ENCODE peak calls at places on chromosome 20, in four cellular contexts. One of them, this sample, is unnamed.
A peak's percentile ranks its signal among the peaks of the same experiment; 100 is the strongest.

GRCh38 chr20:41956316-41957050 is 338.3 kb upstream of the CHD6 start:
- DNase-seq in uterus: no peak
- DNase-seq in mesenchymal stem cell: no peak
- DNase-seq in cardiac muscle cell: peak; percentile 23
- DNase-seq in this sample: no peak

GRCh38 chr20:16194961-16195360 is 378.3 kb downstream of the KIF16B start:
- DNase-seq in uterus: no peak
- DNase-seq in mesenchymal stem cell: no peak
- DNase-seq in cardiac muscle cell: no peak
- DNase-seq in this sample: no peak

GRCh38 chr20:51494241-51495110 is 48.0 kb downstream of the NFATC2 start:
- DNase-seq in uterus: peak; percentile 11
- DNase-seq in mesenchymal stem cell: no peak
- DNase-seq in cardiac muscle cell: no peak
- DNase-seq in this sample: no peak

GRCh38 chr20:61263938-61264337 is 11.9 kb downstream of the CDH4 start:
- DNase-seq in uterus: no peak
- DNase-seq in mesenchymal stem cell: no peak
- DNase-seq in cardiac muscle cell: no peak
- DNase-seq in this sample: no peak

GRCh38 chr20:60092729-60093128 is 134.5 kb downstream of the CDH26 start:
- DNase-seq in uterus: no peak
- DNase-seq in mesenchymal stem cell: no peak
- DNase-seq in cardiac muscle cell: no peak
- DNase-seq in this sample: no peak

GRCh38 chr20:19806806-19807691 is 49.0 kb downstream of the RIN2 start:
- DNase-seq in uterus: no peak
- DNase-seq in mesenchymal stem cell: no peak
- DNase-seq in cardiac muscle cell: peak; percentile 62
- DNase-seq in this sample: peak; percentile 40

GRCh38 chr20:33392016-33392415 is 9.3 kb downstream of the CDK5RAP1 start:
- DNase-seq in uterus: no peak
- DNase-seq in mesenchymal stem cell: peak; percentile 56
- DNase-seq in cardiac muscle cell: peak; percentile 48
- DNase-seq in this sample: no peak

GRCh38 chr20:52003976-52004375 is 187.6 kb downstream of the ZFP64 start:
- DNase-seq in uterus: no peak
- DNase-seq in mesenchymal stem cell: no peak
- DNase-seq in cardiac muscle cell: no peak
- DNase-seq in this sample: no peak

GRCh38 chr20:56414842-56415765 is 3.0 kb downstream of the CASS4 start:
- DNase-seq in uterus: no peak
- DNase-seq in mesenchymal stem cell: peak; percentile 42
- DNase-seq in cardiac muscle cell: peak; percentile 69
- DNase-seq in this sample: no peak

GRCh38 chr20:62925420-62926228 is 681 bp downstream of the DIDO1 start:
- DNase-seq in uterus: no peak
- DNase-seq in mesenchymal stem cell: peak; percentile 54
- DNase-seq in cardiac muscle cell: peak; percentile 21
- DNase-seq in this sample: no peak

GRCh38 chr20:15768370-15768741 is 804.9 kb downstream of the KIF16B start:
- DNase-seq in uterus: no peak
- DNase-seq in mesenchymal stem cell: no peak
- DNase-seq in cardiac muscle cell: no peak
- DNase-seq in this sample: no peak

GRCh38 chr20:58634121-58634817 is 16.8 kb upstream of the STX16 start:
- DNase-seq in uterus: peak; percentile 59
- DNase-seq in mesenchymal stem cell: peak; percentile 56
- DNase-seq in cardiac muscle cell: peak; percentile 64
- DNase-seq in this sample: no peak

GRCh38 chr20:41425180-41425884 is 58.7 kb upstream of the EMILIN3 start:
- DNase-seq in uterus: no peak
- DNase-seq in mesenchymal stem cell: peak; percentile 61
- DNase-seq in cardiac muscle cell: peak; percentile 54
- DNase-seq in this sample: no peak

GRCh38 chr20:63696311-63696627 is 183 bp upstream of the TNFRSF6B start:
- DNase-seq in uterus: no peak
- DNase-seq in mesenchymal stem cell: no peak
- DNase-seq in cardiac muscle cell: peak; percentile 46
- DNase-seq in this sample: no peak

GRCh38 chr20:3192226-3193015 is 12.1 kb downstream of the DDRGK1 start:
- DNase-seq in uterus: no peak
- DNase-seq in mesenchymal stem cell: no peak
- DNase-seq in cardiac muscle cell: no peak
- DNase-seq in this sample: no peak

GRCh38 chr20:22775671-22776139 is 191.3 kb upstream of the FOXA2 start:
- DNase-seq in uterus: no peak
- DNase-seq in mesenchymal stem cell: peak; percentile 82
- DNase-seq in cardiac muscle cell: peak; percentile 72
- DNase-seq in this sample: no peak

GRCh38 chr20:38804682-38805501 is 605 bp upstream of the PPP1R16B start:
- DNase-seq in uterus: no peak
- DNase-seq in mesenchymal stem cell: no peak
- DNase-seq in cardiac muscle cell: peak; percentile 40
- DNase-seq in this sample: no peak

GRCh38 chr20:16952965-16953364 is 204.8 kb downstream of the OTOR start:
- DNase-seq in uterus: no peak
- DNase-seq in mesenchymal stem cell: no peak
- DNase-seq in cardiac muscle cell: no peak
- DNase-seq in this sample: no peak

GRCh38 chr20:14919473-14920157 is 582.2 kb upstream of the FLRT3 start:
- DNase-seq in uterus: no peak
- DNase-seq in mesenchymal stem cell: peak; percentile 1
- DNase-seq in cardiac muscle cell: no peak
- DNase-seq in this sample: peak; percentile 42

GRCh38 chr20:60113771-60114170 is 155.5 kb downstream of the CDH26 start:
- DNase-seq in uterus: no peak
- DNase-seq in mesenchymal stem cell: no peak
- DNase-seq in cardiac muscle cell: no peak
- DNase-seq in this sample: no peak

GRCh38 chr20:57920971-57921370 is 211.2 kb upstream of the PMEPA1 start:
- DNase-seq in uterus: no peak
- DNase-seq in mesenchymal stem cell: no peak
- DNase-seq in cardiac muscle cell: no peak
- DNase-seq in this sample: no peak

GRCh38 chr20:32966382-32966781 is 37.9 kb downstream of the SUN5 start:
- DNase-seq in uterus: no peak
- DNase-seq in mesenchymal stem cell: no peak
- DNase-seq in cardiac muscle cell: no peak
- DNase-seq in this sample: no peak

GRCh38 chr20:32437391-32438074 is 79.4 kb downstream of the ASXL1 start:
- DNase-seq in uterus: no peak
- DNase-seq in mesenchymal stem cell: no peak
- DNase-seq in cardiac muscle cell: no peak
- DNase-seq in this sample: no peak

GRCh38 chr20:49594143-49594928 is 26.4 kb upstream of the PTGIS start:
- DNase-seq in uterus: peak; percentile 84
- DNase-seq in mesenchymal stem cell: no peak
- DNase-seq in cardiac muscle cell: peak; percentile 86
- DNase-seq in this sample: no peak

GRCh38 chr20:51650685-51651134 is 108.2 kb upstream of the NFATC2 start:
- DNase-seq in uterus: no peak
- DNase-seq in mesenchymal stem cell: peak; percentile 83
- DNase-seq in cardiac muscle cell: peak; percentile 73
- DNase-seq in this sample: no peak

GRCh38 chr20:25300496-25301170 is 52.7 kb downstream of the PYGB start:
- DNase-seq in uterus: no peak
- DNase-seq in mesenchymal stem cell: peak; percentile 54
- DNase-seq in cardiac muscle cell: no peak
- DNase-seq in this sample: no peak

GRCh38 chr20:1934162-1934561 is 39.0 kb downstream of the SIRPA start:
- DNase-seq in uterus: peak; percentile 38
- DNase-seq in mesenchymal stem cell: peak; percentile 74
- DNase-seq in cardiac muscle cell: peak; percentile 96
- DNase-seq in this sample: no peak

GRCh38 chr20:16434087-16434664 is 139.1 kb downstream of the KIF16B start:
- DNase-seq in uterus: peak; percentile 27
- DNase-seq in mesenchymal stem cell: peak; percentile 36
- DNase-seq in cardiac muscle cell: peak; percentile 44
- DNase-seq in this sample: peak; percentile 29

GRCh38 chr20:58889334-58890072 is 37.0 kb downstream of the GNAS start:
- DNase-seq in uterus: no peak
- DNase-seq in mesenchymal stem cell: no peak
- DNase-seq in cardiac muscle cell: no peak
- DNase-seq in this sample: no peak

GRCh38 chr20:55513966-55514365 is 491.4 kb downstream of the CBLN4 start:
- DNase-seq in uterus: no peak
- DNase-seq in mesenchymal stem cell: no peak
- DNase-seq in cardiac muscle cell: no peak
- DNase-seq in this sample: no peak

GRCh38 chr20:38685853-38686473 is 38.3 kb upstream of the SLC32A1 start:
- DNase-seq in uterus: no peak
- DNase-seq in mesenchymal stem cell: peak; percentile 43
- DNase-seq in cardiac muscle cell: peak; percentile 69
- DNase-seq in this sample: peak; percentile 35

GRCh38 chr20:17036546-17036945 is 190.3 kb upstream of the PCSK2 start:
- DNase-seq in uterus: no peak
- DNase-seq in mesenchymal stem cell: no peak
- DNase-seq in cardiac muscle cell: no peak
- DNase-seq in this sample: no peak

GRCh38 chr20:63734111-63734945 is 2.1 kb upstream of the LIME1 start:
- DNase-seq in uterus: no peak
- DNase-seq in mesenchymal stem cell: no peak
- DNase-seq in cardiac muscle cell: no peak
- DNase-seq in this sample: no peak

GRCh38 chr20:45338121-45339030 is 9.8 kb downstream of the SDC4 start:
- DNase-seq in uterus: no peak
- DNase-seq in mesenchymal stem cell: peak; percentile 59
- DNase-seq in cardiac muscle cell: no peak
- DNase-seq in this sample: no peak

GRCh38 chr20:45339799-45340198 is 8.4 kb downstream of the SDC4 start:
- DNase-seq in uterus: no peak
- DNase-seq in mesenchymal stem cell: no peak
- DNase-seq in cardiac muscle cell: no peak
- DNase-seq in this sample: no peak

GRCh38 chr20:45337367-45338120 is 10.7 kb downstream of the SDC4 start:
- DNase-seq in uterus: peak; percentile 80
- DNase-seq in mesenchymal stem cell: peak; percentile 89
- DNase-seq in cardiac muscle cell: peak; percentile 94
- DNase-seq in this sample: peak; percentile 69

GRCh38 chr20:45339084-45339483 is 9.1 kb downstream of the SDC4 start:
- DNase-seq in uterus: no peak
- DNase-seq in mesenchymal stem cell: no peak
- DNase-seq in cardiac muscle cell: no peak
- DNase-seq in this sample: no peak

GRCh38 chr20:45336530-45337366 is 11.5 kb downstream of the SDC4 start:
- DNase-seq in uterus: peak; percentile 64
- DNase-seq in mesenchymal stem cell: peak; percentile 92
- DNase-seq in cardiac muscle cell: peak; percentile 50
- DNase-seq in this sample: no peak
- H3K4me1 ChIP-seq in uterus: peaks cover 13% of the 10 kb centered on the region
- H3K4me1 ChIP-seq in mesenchymal stem cell: peaks cover 48% of the 10 kb centered on the region
- H3K4me1 ChIP-seq in cardiac muscle cell: peaks cover 38% of the 10 kb centered on the region
- H3K4me1 ChIP-seq in this sample: peaks cover 10% of the 10 kb centered on the region

GRCh38 chr20:10350188-10350842 is 83.7 kb downstream of the MKKS start:
- DNase-seq in uterus: no peak
- DNase-seq in mesenchymal stem cell: no peak
- DNase-seq in cardiac muscle cell: no peak
- DNase-seq in this sample: no peak
- H3K4me1 ChIP-seq in uterus: no peaks in the 10 kb centered on the region
- H3K4me1 ChIP-seq in mesenchymal stem cell: peaks cover 10% of the 10 kb centered on the region
- H3K4me1 ChIP-seq in cardiac muscle cell: no peaks in the 10 kb centered on the region
- H3K4me1 ChIP-seq in this sample: peaks cover 1% of the 10 kb centered on the region

GRCh38 chr20:8932192-8933150 is 136.4 kb upstream of the PLCB4 start:
- DNase-seq in uterus: peak; percentile 30
- DNase-seq in mesenchymal stem cell: peak; percentile 75
- DNase-seq in cardiac muscle cell: peak; percentile 10
- DNase-seq in this sample: no peak

GRCh38 chr20:8933391-8933807 is 135.5 kb upstream of the PLCB4 start:
- DNase-seq in uterus: peak; percentile 36
- DNase-seq in mesenchymal stem cell: peak; percentile 6
- DNase-seq in cardiac muscle cell: peak; percentile 12
- DNase-seq in this sample: no peak

GRCh38 chr20:8934362-8934761 is 134.5 kb upstream of the PLCB4 start:
- DNase-seq in uterus: no peak
- DNase-seq in mesenchymal stem cell: no peak
- DNase-seq in cardiac muscle cell: no peak
- DNase-seq in this sample: no peak

GRCh38 chr20:8935878-8936277 is 133.0 kb upstream of the PLCB4 start:
- DNase-seq in uterus: no peak
- DNase-seq in mesenchymal stem cell: no peak
- DNase-seq in cardiac muscle cell: no peak
- DNase-seq in this sample: no peak

DNA sequence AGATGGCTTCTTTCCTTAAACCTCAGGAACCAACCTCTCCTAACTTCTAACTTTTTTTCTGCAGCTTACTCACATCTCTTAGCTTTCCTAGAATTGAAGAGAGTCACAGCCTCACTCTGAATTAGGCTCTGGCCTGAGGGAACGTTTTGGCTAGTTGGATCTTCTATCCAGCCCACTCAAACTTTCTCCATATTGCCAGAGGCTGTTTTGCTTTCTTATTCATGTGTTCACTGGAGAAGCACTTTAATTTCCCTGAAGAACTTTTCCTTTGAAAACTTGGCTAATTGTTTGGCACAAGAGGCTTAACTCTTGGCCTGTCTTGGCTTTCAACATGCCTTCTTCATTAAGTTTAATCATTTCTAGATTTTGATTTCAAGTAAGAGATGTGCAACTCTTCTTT is 138.2 kb upstream of the PLCB4 start:
- DNase-seq in uterus: no peak
- DNase-seq in mesenchymal stem cell: no peak
- DNase-seq in cardiac muscle cell: no peak
- DNase-seq in this sample: no peak
- H3K4me1 ChIP-seq in uterus: no peaks in the 10 kb centered on the region
- H3K4me1 ChIP-seq in mesenchymal stem cell: no peaks in the 10 kb centered on the region
- H3K4me1 ChIP-seq in cardiac muscle cell: peaks cover 17% of the 10 kb centered on the region
- H3K4me1 ChIP-seq in this sample: no peaks in the 10 kb centered on the region

GRCh38 chr20:4821590-4821989 is 99.9 kb downstream of the PRND start:
- DNase-seq in uterus: no peak
- DNase-seq in mesenchymal stem cell: no peak
- DNase-seq in cardiac muscle cell: no peak
- DNase-seq in this sample: no peak
- H3K4me1 ChIP-seq in uterus: peaks cover 16% of the 10 kb centered on the region
- H3K4me1 ChIP-seq in mesenchymal stem cell: peaks cover 28% of the 10 kb centered on the region
- H3K4me1 ChIP-seq in cardiac muscle cell: no peaks in the 10 kb centered on the region
- H3K4me1 ChIP-seq in this sample: peaks cover 12% of the 10 kb centered on the region

DNA sequence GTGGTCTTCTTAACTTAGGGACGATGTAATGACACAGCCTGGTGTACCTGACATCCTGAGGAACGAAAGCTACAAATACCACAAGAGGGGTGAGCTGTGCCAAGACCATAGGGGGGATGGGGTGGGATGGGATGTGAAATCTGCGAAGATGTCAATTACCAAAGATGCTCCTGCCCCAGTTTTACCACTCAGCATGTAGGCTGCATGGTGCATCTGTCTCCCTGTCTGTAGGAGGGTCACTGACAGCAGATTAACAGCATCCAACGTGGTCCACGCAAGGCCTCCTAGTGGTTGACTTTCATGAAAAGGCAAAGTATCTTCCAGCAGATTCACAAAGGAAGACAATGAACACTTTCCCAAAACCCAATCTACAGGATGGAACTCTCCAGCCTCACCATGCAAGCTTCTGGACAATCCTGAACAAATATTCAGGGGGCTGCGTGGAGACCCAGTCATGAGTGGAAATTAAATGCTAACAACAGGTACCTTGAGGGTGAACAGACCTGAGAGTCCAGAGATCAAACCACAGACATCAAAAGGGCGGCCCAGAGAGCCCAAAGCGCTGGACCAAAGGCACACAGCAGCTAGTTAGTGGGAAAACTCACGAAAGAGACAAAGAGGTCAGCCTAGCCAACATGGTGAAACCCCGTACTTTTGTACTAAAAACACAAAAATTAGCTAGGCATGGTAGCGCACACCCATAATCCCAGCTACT is 44.4 kb downstream of the ZMYND8 start:
- DNase-seq in uterus: no peak
- DNase-seq in mesenchymal stem cell: no peak
- DNase-seq in cardiac muscle cell: no peak
- DNase-seq in this sample: no peak
- H3K4me1 ChIP-seq in uterus: peaks cover 7% of the 10 kb centered on the region
- H3K4me1 ChIP-seq in mesenchymal stem cell: peaks cover 12% of the 10 kb centered on the region
- H3K4me1 ChIP-seq in cardiac muscle cell: peaks cover 34% of the 10 kb centered on the region
- H3K4me1 ChIP-seq in this sample: peaks cover 17% of the 10 kb centered on the region